ENCODE peak calls at places on chromosomes 6 and 20, in ten cellular contexts. N is sigmoid colon, H is upper lobe of left lung, A is A549, O is K562, P is transverse colon, D is tibial nerve, G is ovary, U is HepG2, E is stomach. S is an unnamed sample.

GRCh38 chr6:13877116-13877515 is 47.6 kb upstream of the RNF182 start:
- DNase-seq in P (no peak), H (no peak), O (no peak), E (no peak), A (no peak), U (no peak), G (no peak), D (no peak), N (no peak), S (no peak)

GRCh38 chr20:10505320-10506226 is 70.5 kb downstream of the SLX4IP start:
- DNase-seq in G (peak), O (no peak), E (no peak), P (peak), U (no peak), D (no peak), A (no peak), N (peak), H (peak), S (no peak)

GRCh38 chr6:49606696-49607390 is 29.8 kb downstream of the RHAG start:
- DNase-seq in A (peak), P (peak), G (no peak), D (no peak), N (no peak), U (peak), E (no peak), O (peak), H (peak), S (no peak)

GRCh38 chr6:27296106-27296783 is 15.8 kb downstream of the POM121L2 start:
- DNase-seq in U (no peak), A (peak), E (no peak), P (no peak), N (no peak), H (no peak), O (peak), D (no peak), G (no peak), S (no peak)

GRCh38 chr6:136063095-136063494 is 187.0 kb downstream of the MTFR2 start:
- DNase-seq in G (no peak), D (no peak), O (no peak), P (no peak), A (no peak), E (no peak), H (no peak), U (no peak), N (no peak), S (no peak)

GRCh38 chr6:356828-357251 is 34.7 kb upstream of the IRF4 start:
- DNase-seq in D (no peak), O (no peak), E (no peak), G (no peak), H (no peak), P (no peak), U (no peak), N (peak), A (no peak), S (no peak)

GRCh38 chr6:135474362-135474761 is 23.2 kb downstream of the AHI1 start:
- DNase-seq in A (no peak), P (no peak), N (no peak), D (no peak), O (no peak), E (no peak), G (no peak), U (no peak), H (no peak), S (no peak)

GRCh38 chr20:51482836-51483235 is 59.7 kb downstream of the NFATC2 start:
- DNase-seq in U (no peak), A (no peak), H (no peak), E (no peak), D (no peak), O (no peak), P (no peak), G (no peak), N (no peak), S (no peak)

GRCh38 chr20:19210426-19211155 is 1.9 kb upstream of the SLC24A3 start:
- DNase-seq in G (peak), A (no peak), U (no peak), E (no peak), O (no peak), P (no peak), N (peak), H (no peak), D (no peak), S (no peak)

GRCh38 chr6:48550607-48551006 is 439.6 kb upstream of the PTCHD4 start:
- DNase-seq in G (no peak), P (no peak), U (no peak), O (no peak), A (no peak), E (no peak), D (no peak), N (no peak), H (no peak), S (no peak)

GRCh38 chr6:11354019-11354418 is 121.6 kb upstream of the NEDD9 start:
- DNase-seq in U (no peak), E (no peak), P (no peak), D (no peak), O (no peak), N (no peak), G (peak), A (no peak), H (peak), S (peak)

GRCh38 chr6:116101790-116102189 is 1.1 kb downstream of the NT5DC1 start:
- DNase-seq in O (no peak), D (no peak), P (no peak), G (no peak), U (no peak), E (no peak), A (no peak), H (no peak), N (no peak), S (no peak)

GRCh38 chr20:15528386-15529111 is 1044.7 kb downstream of the KIF16B start:
- DNase-seq in D (no peak), E (no peak), G (no peak), P (no peak), U (no peak), H (no peak), N (no peak), A (no peak), O (no peak), S (no peak)

GRCh38 chr6:47308223-47308567 is 1.5 kb downstream of the TNFRSF21 start:
- DNase-seq in A (no peak), E (no peak), O (no peak), N (no peak), D (no peak), U (no peak), G (no peak), H (no peak), P (no peak), S (no peak)

GRCh38 chr6:114783083-114783482 is 440.3 kb upstream of the HS3ST5 start:
- DNase-seq in G (no peak), U (no peak), N (no peak), P (no peak), H (no peak), A (no peak), E (no peak), O (no peak), D (no peak), S (no peak)

GRCh38 chr20:46814366-46815232 is 80.0 kb upstream of the EYA2 start:
- DNase-seq in E (peak), U (peak), O (no peak), P (no peak), D (no peak), N (no peak), H (no peak), A (peak), G (no peak), S (no peak)

GRCh38 chr20:36571564-36572504 is 1.6 kb upstream of the TGIF2 start:
- DNase-seq in G (no peak), O (peak), A (no peak), P (no peak), H (no peak), U (peak), N (no peak), D (no peak), E (no peak), S (no peak)

GRCh38 chr6:68333444-68333843 is 301.6 kb upstream of the ADGRB3 start:
- DNase-seq in N (no peak), O (no peak), D (no peak), U (no peak), A (no peak), P (no peak), G (no peak), H (no peak), E (no peak), S (no peak)

GRCh38 chr6:10230533-10230932 is 184.3 kb downstream of the TFAP2A start:
- DNase-seq in A (no peak), H (no peak), E (no peak), U (no peak), G (no peak), O (no peak), N (no peak), P (no peak), D (no peak), S (no peak)

GRCh38 chr6:131911951-131912350 is 39.2 kb downstream of the CCN2 start:
- DNase-seq in A (no peak), U (no peak), P (no peak), N (no peak), G (no peak), D (no peak), E (no peak), O (no peak), H (no peak), S (no peak)

GRCh38 chr6:47094351-47094925 is 52.3 kb upstream of the ADGRF1 start:
- DNase-seq in E (peak), U (peak), O (no peak), N (no peak), P (peak), D (no peak), H (no peak), G (no peak), A (no peak), S (no peak)

GRCh38 chr20:46131396-46131795 is 13.3 kb downstream of the CD40 start:
- DNase-seq in O (no peak), A (no peak), N (no peak), H (no peak), E (no peak), U (no peak), P (no peak), G (no peak), D (no peak), S (no peak)

GRCh38 chr20:46572181-46572580 is 21.7 kb upstream of the OCSTAMP start:
- DNase-seq in G (no peak), N (peak), A (no peak), U (no peak), E (peak), H (peak), O (no peak), D (peak), P (no peak), S (no peak)

GRCh38 chr6:51495016-51495805 is 592.2 kb downstream of the PKHD1 start:
- DNase-seq in G (no peak), O (no peak), H (no peak), D (no peak), U (no peak), E (peak), P (no peak), N (no peak), A (no peak), S (no peak)

GRCh38 chr6:99745651-99746050 is 139.0 kb downstream of the PRDM13 start:
- DNase-seq in E (no peak), A (peak), G (no peak), U (no peak), N (no peak), O (no peak), P (no peak), H (no peak), D (no peak), S (no peak)

GRCh38 chr6:6736753-6737654 is 148.5 kb downstream of the LY86 start:
- DNase-seq in E (peak), N (peak), H (no peak), A (no peak), G (peak), O (peak), P (peak), U (no peak), D (peak), S (peak)

GRCh38 chr20:56665806-56666205 is 36.7 kb downstream of the TFAP2C start:
- DNase-seq in N (no peak), E (no peak), H (no peak), U (no peak), O (no peak), D (no peak), P (no peak), A (peak), G (no peak), S (no peak)

GRCh38 chr6:43604174-43604573 is 24.9 kb downstream of the GTPBP2 start:
- DNase-seq in O (no peak), E (no peak), A (no peak), D (no peak), H (no peak), U (no peak), P (no peak), G (no peak), N (no peak), S (no peak)

GRCh38 chr20:53940883-53941546 is 129.4 kb downstream of the BCAS1 start:
- DNase-seq in P (no peak), U (no peak), A (peak), H (no peak), E (no peak), G (no peak), N (no peak), O (no peak), D (no peak), S (no peak)

GRCh38 chr6:129342243-129342642 is 367.7 kb downstream of the ARHGAP18 start:
- DNase-seq in A (no peak), E (no peak), O (no peak), P (no peak), H (no peak), U (no peak), N (no peak), D (no peak), G (no peak), S (no peak)

GRCh38 chr6:25670793-25671513 is 18.9 kb downstream of the SCGN start:
- DNase-seq in N (no peak), E (no peak), G (no peak), U (no peak), O (no peak), A (peak), D (no peak), P (no peak), H (no peak), S (no peak)

GRCh38 chr6:165746331-165746730 is 83.3 kb upstream of the PDE10A start:
- DNase-seq in H (no peak), N (no peak), U (no peak), E (no peak), P (no peak), A (no peak), G (no peak), O (no peak), D (no peak), S (no peak)

GRCh38 chr6:37353761-37354525 is at the start of gene RNF8:
- DNase-seq in G (peak), O (peak), U (peak), P (peak), A (peak), N (peak), D (peak), E (peak), H (peak), S (peak)
- TF ChIP-seq POLR2A in G (no peak), O (peak), U (peak), P (peak), A (peak), N (no peak), D (peak), E (no peak), H (peak), S (no peak)

GRCh38 chr6:158853072-158853871 is 34.1 kb upstream of the EZR start:
- DNase-seq in D (no peak), P (peak), U (peak), G (peak), O (peak), N (no peak), A (peak), E (peak), H (peak), S (peak)

GRCh38 chr6:158850807-158851115 is 31.6 kb upstream of the EZR start:
- DNase-seq in U (no peak), H (no peak), E (no peak), N (no peak), O (no peak), G (no peak), D (no peak), P (no peak), A (no peak), S (no peak)

GRCh38 chr6:158853872-158854213 is 34.7 kb upstream of the EZR start:
- DNase-seq in H (no peak), A (no peak), P (no peak), E (no peak), N (no peak), U (no peak), O (no peak), G (no peak), D (no peak), S (no peak)

GRCh38 chr6:158854214-158855101 is 35.3 kb upstream of the EZR start:
- DNase-seq in U (peak), A (no peak), H (no peak), D (no peak), G (no peak), P (no peak), N (no peak), O (peak), E (no peak), S (no peak)

DNA sequence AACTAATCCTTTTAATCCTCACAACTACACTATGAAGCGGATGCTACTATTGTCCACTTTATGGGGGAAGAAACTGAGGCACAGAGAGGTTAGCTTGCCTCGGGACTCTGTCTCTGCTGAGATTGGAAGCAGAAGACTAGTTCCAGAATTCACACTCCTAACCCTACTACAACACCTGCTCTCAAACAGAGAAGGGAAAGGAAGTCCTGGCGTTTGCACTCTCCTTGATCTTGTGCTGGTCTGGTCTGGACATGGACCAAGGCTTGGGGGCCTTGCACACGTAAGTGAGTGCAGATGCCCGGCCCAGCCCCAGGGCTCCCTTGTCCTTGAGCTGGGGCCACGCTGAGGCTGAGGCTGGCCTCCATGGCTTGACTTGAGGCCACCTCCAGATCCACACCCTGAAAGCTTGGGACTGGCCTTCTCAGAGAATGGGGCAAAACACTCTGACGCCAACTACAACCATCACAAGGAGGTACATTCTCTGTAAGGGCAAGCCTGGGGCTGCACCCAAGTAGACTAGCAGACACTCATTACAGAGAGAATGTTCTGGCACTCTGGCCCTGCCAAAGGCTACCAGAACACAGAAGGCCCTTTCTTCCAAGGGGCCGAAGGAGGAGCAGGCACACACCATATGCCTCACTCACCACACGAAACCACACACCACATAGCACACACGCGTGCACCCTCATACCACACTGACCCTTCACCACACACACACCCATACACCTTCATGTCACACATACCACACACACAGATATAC is 33.3 kb upstream of the EZR start:
- DNase-seq in H (no peak), N (no peak), O (no peak), A (no peak), P (no peak), G (no peak), E (no peak), U (no peak), D (no peak), S (no peak)
- H3K4me3 ChIP-seq in H (no peak), N (no peak), O (no peak), A (peak), P (no peak), G (no peak), E (no peak), U (no peak), D (no peak), S (no peak)

GRCh38 chr20:64056639-64056888 is 6.4 kb upstream of the TCEA2 start:
- DNase-seq in D (no peak), H (no peak), A (no peak), E (no peak), P (no peak), G (no peak), U (peak), N (no peak), O (no peak), S (no peak)
- TF ChIP-seq EP300 in D (no peak), H (no peak), A (no peak), E (no peak), P (no peak), G (no peak), U (no peak), N (no peak), O (no peak), S (no peak)

DNA sequence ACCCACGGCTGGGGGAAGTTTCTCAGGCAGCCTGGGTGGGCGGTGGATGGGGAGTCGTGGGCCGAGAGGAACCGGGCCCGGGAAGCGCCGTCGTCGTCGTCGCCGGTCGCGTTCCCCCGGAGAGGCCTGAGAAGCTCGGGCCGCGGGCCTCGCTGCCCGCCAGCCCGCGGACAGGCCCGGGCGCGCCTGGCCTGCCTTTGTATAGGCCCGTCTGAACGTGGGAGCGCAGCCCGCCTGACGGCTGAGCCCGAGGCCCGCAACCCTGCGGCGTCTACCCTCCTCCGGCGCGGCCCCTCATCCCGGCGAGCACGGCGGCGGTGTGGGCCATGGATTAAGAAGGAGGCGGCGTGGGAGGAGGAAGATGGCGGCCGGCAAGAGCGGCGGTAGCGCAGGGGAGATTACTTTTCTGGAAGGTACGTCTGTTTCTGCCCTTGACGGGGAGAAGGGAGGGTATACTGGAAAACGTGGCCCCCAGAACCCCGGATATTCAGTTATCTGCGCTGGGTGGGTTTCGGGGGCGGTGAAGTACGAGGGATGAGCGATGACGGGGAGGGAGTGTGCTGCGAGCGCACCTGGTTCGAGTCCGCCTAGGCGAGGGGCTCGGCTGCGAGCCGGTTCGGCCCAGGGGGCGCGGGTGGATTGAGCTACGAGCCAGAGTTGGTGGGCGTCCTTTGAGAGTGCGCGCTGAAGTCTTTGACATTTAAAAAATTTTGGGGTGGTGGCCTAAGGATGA is 650 bp downstream of the SENP6 start:
- DNase-seq in P (peak), N (peak), G (peak), D (no peak), U (no peak), E (peak), H (peak), O (peak), A (peak), S (peak)
- TF ChIP-seq POLR2A in P (no peak), N (no peak), G (peak), D (no peak), U (no peak), E (no peak), H (no peak), O (peak), A (peak), S (no peak)

GRCh38 chr6:122809001-122809400 is 19.9 kb downstream of the SMPDL3A start:
- DNase-seq in E (no peak), N (no peak), U (no peak), H (no peak), G (no peak), A (no peak), P (no peak), D (no peak), O (no peak), S (no peak)
- H3K4me3 ChIP-seq in E (no peak), N (no peak), U (no peak), H (no peak), G (no peak), A (no peak), P (no peak), D (no peak), O (no peak), S (no peak)

GRCh38 chr6:122207061-122207460 is 192.4 kb upstream of the HSF2 start:
- DNase-seq in D (no peak), O (no peak), E (no peak), P (no peak), H (no peak), N (no peak), U (no peak), G (no peak), A (no peak), S (no peak)

GRCh38 chr6:122202576-122203137 is 196.8 kb upstream of the HSF2 start:
- DNase-seq in G (no peak), N (no peak), E (no peak), D (no peak), A (peak), U (peak), P (no peak), O (no peak), H (no peak), S (no peak)

GRCh38 chr6:122207794-122208193 is 191.7 kb upstream of the HSF2 start:
- DNase-seq in U (no peak), P (no peak), O (no peak), A (no peak), D (no peak), G (no peak), H (no peak), N (no peak), E (no peak), S (no peak)
- TF ChIP-seq EP300 in U (no peak), P (no peak), O (no peak), A (no peak), D (no peak), G (no peak), H (no peak), N (no peak), E (no peak), S (no peak)